ENCODE peak calls at places on chromosome 1, in nine cellular contexts. One of them, this sample, is unnamed.

GRCh38 chr1:21706151-21706835 is 37.1 kb upstream of the RAP1GAP start:
- DNase-seq in small intestine: no peak
- DNase-seq in HS-27A: no peak
- DNase-seq in uterus: no peak
- DNase-seq in NCI-H510A: no peak
- DNase-seq in NAMALWA: peak; percentile 33
- DNase-seq in AG09319: no peak
- DNase-seq in endodermal cell: peak; percentile 74
- DNase-seq in NCI-H1417: no peak
- DNase-seq in this sample: no peak

GRCh38 chr1:233295775-233296322 is 324 bp upstream of the PCNX2 start:
- DNase-seq in small intestine: no peak
- DNase-seq in HS-27A: no peak
- DNase-seq in uterus: no peak
- DNase-seq in NCI-H510A: no peak
- DNase-seq in NAMALWA: no peak
- DNase-seq in AG09319: no peak
- DNase-seq in endodermal cell: no peak
- DNase-seq in NCI-H1417: no peak
- DNase-seq in this sample: no peak

GRCh38 chr1:31939484-31940329 is 1.5 kb upstream of the PTP4A2 start:
- DNase-seq in small intestine: peak; percentile 94
- DNase-seq in HS-27A: no peak
- DNase-seq in uterus: peak; percentile 74
- DNase-seq in NCI-H510A: peak; percentile 48
- DNase-seq in NAMALWA: peak; percentile 93
- DNase-seq in AG09319: peak; percentile 31
- DNase-seq in endodermal cell: peak; percentile 84
- DNase-seq in NCI-H1417: no peak
- DNase-seq in this sample: peak; percentile 92

GRCh38 chr1:241640149-241640866 is at the start of the genes CHML and OPN3:
- DNase-seq in small intestine: peak; percentile 92
- DNase-seq in HS-27A: no peak
- DNase-seq in uterus: peak; percentile 94
- DNase-seq in NCI-H510A: peak; percentile 86
- DNase-seq in NAMALWA: peak; percentile 85
- DNase-seq in AG09319: peak; percentile 61
- DNase-seq in endodermal cell: peak; percentile 96
- DNase-seq in NCI-H1417: peak; percentile 88
- DNase-seq in this sample: peak; percentile 89

GRCh38 chr1:3247521-3248031 is 178.6 kb downstream of the PRDM16 start:
- DNase-seq in small intestine: peak; percentile 29
- DNase-seq in HS-27A: no peak
- DNase-seq in uterus: no peak
- DNase-seq in NCI-H510A: no peak
- DNase-seq in NAMALWA: no peak
- DNase-seq in AG09319: no peak
- DNase-seq in endodermal cell: peak; percentile 73
- DNase-seq in NCI-H1417: no peak
- DNase-seq in this sample: no peak

GRCh38 chr1:179310721-179311120 is 17.1 kb downstream of the SOAT1 start:
- DNase-seq in small intestine: no peak
- DNase-seq in HS-27A: no peak
- DNase-seq in uterus: no peak
- DNase-seq in NCI-H510A: no peak
- DNase-seq in NAMALWA: no peak
- DNase-seq in AG09319: no peak
- DNase-seq in endodermal cell: no peak
- DNase-seq in NCI-H1417: no peak
- DNase-seq in this sample: no peak

GRCh38 chr1:166858726-166859419 is 17.2 kb downstream of the TADA1 start:
- DNase-seq in small intestine: no peak
- DNase-seq in HS-27A: no peak
- DNase-seq in uterus: no peak
- DNase-seq in NCI-H510A: no peak
- DNase-seq in NAMALWA: no peak
- DNase-seq in AG09319: no peak
- DNase-seq in endodermal cell: no peak
- DNase-seq in NCI-H1417: no peak
- DNase-seq in this sample: no peak

GRCh38 chr1:73593379-73593778 is 604.6 kb downstream of the LRRIQ3 start:
- DNase-seq in small intestine: peak; percentile 77
- DNase-seq in HS-27A: no peak
- DNase-seq in uterus: no peak
- DNase-seq in NCI-H510A: peak; percentile 11
- DNase-seq in NAMALWA: peak; percentile 68
- DNase-seq in AG09319: no peak
- DNase-seq in endodermal cell: peak; percentile 49
- DNase-seq in NCI-H1417: peak; percentile 57
- DNase-seq in this sample: peak; percentile 83

GRCh38 chr1:8541961-8542521 is 224.1 kb downstream of the SLC45A1 start:
- DNase-seq in small intestine: no peak
- DNase-seq in HS-27A: no peak
- DNase-seq in uterus: no peak
- DNase-seq in NCI-H510A: no peak
- DNase-seq in NAMALWA: no peak
- DNase-seq in AG09319: no peak
- DNase-seq in endodermal cell: no peak
- DNase-seq in NCI-H1417: no peak
- DNase-seq in this sample: no peak

This sample was measured in HT-29.